ENCODE peak calls at places on chromosome 1, in five cellular contexts. One of them, this sample, is unnamed.

GRCh38 chr1:112465122-112465521 is 43.6 kb upstream of the WNT2B start:
- DNase-seq in DMS153: no peak
- DNase-seq in neural progenitor cell: no peak
- DNase-seq in AG08396: no peak
- DNase-seq in T-cell: no peak
- DNase-seq in this sample: no peak

GRCh38 chr1:22121421-22121911 is 21.4 kb downstream of the WNT4 start:
- DNase-seq in DMS153: no peak
- DNase-seq in neural progenitor cell: peak
- DNase-seq in AG08396: no peak
- DNase-seq in T-cell: no peak
- DNase-seq in this sample: no peak

GRCh38 chr1:119143716-119144115 is 3.3 kb upstream of the WARS2 start:
- DNase-seq in DMS153: no peak
- DNase-seq in neural progenitor cell: no peak
- DNase-seq in AG08396: no peak
- DNase-seq in T-cell: no peak
- DNase-seq in this sample: no peak

GRCh38 chr1:180020017-180020416 is 65.4 kb downstream of the CEP350 start:
- DNase-seq in DMS153: no peak
- DNase-seq in neural progenitor cell: no peak
- DNase-seq in AG08396: no peak
- DNase-seq in T-cell: no peak
- DNase-seq in this sample: no peak

GRCh38 chr1:86419277-86419903 is 4.6 kb upstream of the CLCA2 start:
- DNase-seq in DMS153: no peak
- DNase-seq in neural progenitor cell: peak
- DNase-seq in AG08396: peak
- DNase-seq in T-cell: peak
- DNase-seq in this sample: no peak

GRCh38 chr1:245802941-245803665 is 648.3 kb downstream of the KIF26B start:
- DNase-seq in DMS153: no peak
- DNase-seq in neural progenitor cell: no peak
- DNase-seq in AG08396: no peak
- DNase-seq in T-cell: no peak
- DNase-seq in this sample: no peak

GRCh38 chr1:160097196-160097910 is 1.1 kb downstream of the IGSF8 start:
- DNase-seq in DMS153: no peak
- DNase-seq in neural progenitor cell: no peak
- DNase-seq in AG08396: no peak
- DNase-seq in T-cell: no peak
- DNase-seq in this sample: peak

GRCh38 chr1:94245747-94246438 is 8.5 kb upstream of the ARHGAP29 start:
- DNase-seq in DMS153: no peak
- DNase-seq in neural progenitor cell: no peak
- DNase-seq in AG08396: no peak
- DNase-seq in T-cell: no peak
- DNase-seq in this sample: no peak

GRCh38 chr1:243798726-243799125 is 51.3 kb downstream of the AKT3 start:
- DNase-seq in DMS153: no peak
- DNase-seq in neural progenitor cell: no peak
- DNase-seq in AG08396: peak
- DNase-seq in T-cell: no peak
- DNase-seq in this sample: no peak

GRCh38 chr1:234989019-234989418 is 139.6 kb downstream of the TOMM20 start:
- DNase-seq in DMS153: no peak
- DNase-seq in neural progenitor cell: no peak
- DNase-seq in AG08396: no peak
- DNase-seq in T-cell: no peak
- DNase-seq in this sample: peak

GRCh38 chr1:180135535-180135934 is 19.1 kb upstream of the QSOX1 start:
- DNase-seq in DMS153: no peak
- DNase-seq in neural progenitor cell: no peak
- DNase-seq in AG08396: no peak
- DNase-seq in T-cell: no peak
- DNase-seq in this sample: no peak

GRCh38 chr1:244917271-244917670 is 52.9 kb upstream of the HNRNPU start:
- DNase-seq in DMS153: no peak
- DNase-seq in neural progenitor cell: no peak
- DNase-seq in AG08396: no peak
- DNase-seq in T-cell: no peak
- DNase-seq in this sample: no peak

GRCh38 chr1:174991473-174991872 is 8.3 kb upstream of the CACYBP start:
- DNase-seq in DMS153: no peak
- DNase-seq in neural progenitor cell: no peak
- DNase-seq in AG08396: no peak
- DNase-seq in T-cell: no peak
- DNase-seq in this sample: no peak

GRCh38 chr1:41343790-41344679 is 17.2 kb upstream of the FOXO6 start:
- DNase-seq in DMS153: no peak
- DNase-seq in neural progenitor cell: peak
- DNase-seq in AG08396: no peak
- DNase-seq in T-cell: no peak
- DNase-seq in this sample: no peak

GRCh38 chr1:74504125-74505065 is 8.0 kb downstream of the LRRC53 start:
- DNase-seq in DMS153: peak
- DNase-seq in neural progenitor cell: peak
- DNase-seq in AG08396: peak
- DNase-seq in T-cell: peak
- DNase-seq in this sample: no peak

GRCh38 chr1:145892486-145893087 is 6.9 kb upstream of the ANKRD35 start:
- DNase-seq in DMS153: no peak
- DNase-seq in neural progenitor cell: no peak
- DNase-seq in AG08396: no peak
- DNase-seq in T-cell: no peak
- DNase-seq in this sample: no peak

GRCh38 chr1:220271706-220272046 is 577 bp downstream of the RAB3GAP2 start:
- DNase-seq in DMS153: no peak
- DNase-seq in neural progenitor cell: no peak
- DNase-seq in AG08396: peak
- DNase-seq in T-cell: no peak
- DNase-seq in this sample: no peak

GRCh38 chr1:20281801-20282200 is 8.9 kb upstream of the VWA5B1 start:
- DNase-seq in DMS153: peak
- DNase-seq in neural progenitor cell: no peak
- DNase-seq in AG08396: peak
- DNase-seq in T-cell: no peak
- DNase-seq in this sample: no peak

GRCh38 chr1:172002725-172003345 is 161.5 kb downstream of the DNM3 start:
- DNase-seq in DMS153: no peak
- DNase-seq in neural progenitor cell: peak
- DNase-seq in AG08396: peak
- DNase-seq in T-cell: peak
- DNase-seq in this sample: peak

GRCh38 chr1:61839702-61840101 is 97.4 kb downstream of the PATJ start:
- DNase-seq in DMS153: no peak
- DNase-seq in neural progenitor cell: no peak
- DNase-seq in AG08396: peak
- DNase-seq in T-cell: no peak
- DNase-seq in this sample: no peak

GRCh38 chr1:228097333-228098081 is 5.6 kb downstream of the C1orf35 start:
- DNase-seq in DMS153: no peak
- DNase-seq in neural progenitor cell: no peak
- DNase-seq in AG08396: no peak
- DNase-seq in T-cell: no peak
- DNase-seq in this sample: peak

GRCh38 chr1:77639557-77640069 is 42.8 kb downstream of the ZZZ3 start:
- DNase-seq in DMS153: no peak
- DNase-seq in neural progenitor cell: no peak
- DNase-seq in AG08396: no peak
- DNase-seq in T-cell: no peak
- DNase-seq in this sample: no peak

GRCh38 chr1:68327414-68327813 is 95.1 kb upstream of the WLS start:
- DNase-seq in DMS153: no peak
- DNase-seq in neural progenitor cell: no peak
- DNase-seq in AG08396: no peak
- DNase-seq in T-cell: no peak
- DNase-seq in this sample: no peak

GRCh38 chr1:191396622-191397021 is 761.6 kb upstream of the RGS18 start:
- DNase-seq in DMS153: no peak
- DNase-seq in neural progenitor cell: no peak
- DNase-seq in AG08396: no peak
- DNase-seq in T-cell: no peak
- DNase-seq in this sample: no peak

GRCh38 chr1:2611621-2612437 is 21.0 kb downstream of the MMEL1 start:
- DNase-seq in DMS153: peak
- DNase-seq in neural progenitor cell: no peak
- DNase-seq in AG08396: no peak
- DNase-seq in T-cell: no peak
- DNase-seq in this sample: no peak

GRCh38 chr1:203447147-203447546 is 28.5 kb upstream of the PRELP start:
- DNase-seq in DMS153: no peak
- DNase-seq in neural progenitor cell: no peak
- DNase-seq in AG08396: no peak
- DNase-seq in T-cell: no peak
- DNase-seq in this sample: no peak

GRCh38 chr1:27296773-27297214 is 25.2 kb upstream of the TMEM222 start:
- DNase-seq in DMS153: no peak
- DNase-seq in neural progenitor cell: peak
- DNase-seq in AG08396: peak
- DNase-seq in T-cell: peak
- DNase-seq in this sample: peak

This sample was measured in activated CD4-positive, alpha-beta T cell treated with anti-CD3 and anti-CD28 coated beads for 4 hours.